ENCODE peak calls at places on chromosomes 16 and 17, in eight cellular contexts. I, H, Z, L, P, V, U and Q are unnamed samples.
A peak's percentile ranks its signal among the peaks of the same experiment; 100 is the strongest.

GRCh38 chr17:20919990-20920812 is 122.6 kb downstream of the USP22 start:
- DNase-seq in I (no peak), L (no peak), U (no peak), Z (no peak), P (no peak), V (no peak), H (no peak), Q (no peak)

GRCh38 chr17:2158011-2158410 is 103.1 kb downstream of the HIC1 start:
- DNase-seq in I (no peak), L (peak; percentile 97), Z (no peak), V (no peak), U (peak; percentile 84), H (peak; percentile 88), P (peak; percentile 87), Q (no peak)

GRCh38 chr16:87584271-87584670 is 18.0 kb upstream of the JPH3 start:
- DNase-seq in U (no peak), I (no peak), Z (no peak), L (peak; percentile 57), H (no peak), V (no peak), P (no peak), Q (no peak)

GRCh38 chr17:80676096-80676466 is 131.4 kb downstream of the RPTOR start:
- DNase-seq in H (no peak), P (no peak), V (no peak), L (no peak), I (no peak), U (no peak), Z (no peak), Q (no peak)

GRCh38 chr17:75864448-75864871 is 9.3 kb upstream of the WBP2 start:
- DNase-seq in L (peak; percentile 88), H (peak; percentile 81), P (peak; percentile 79), V (peak; percentile 70), Z (peak; percentile 67), I (no peak), U (no peak), Q (no peak)

GRCh38 chr16:68538880-68539701 is at the start of gene ZFP90:
- DNase-seq in P (peak; percentile 57), H (peak; percentile 91), Z (peak; percentile 89), U (peak; percentile 62), I (peak; percentile 80), L (peak; percentile 83), V (peak; percentile 91), Q (peak; percentile 98)

GRCh38 chr16:70770291-70770967 is 30.5 kb downstream of the VAC14 start:
- DNase-seq in H (peak; percentile 38), U (no peak), Z (no peak), V (no peak), L (no peak), P (no peak), I (no peak), Q (no peak)

GRCh38 chr17:1164935-1165556 is 14.7 kb downstream of the ABR start:
- DNase-seq in L (no peak), V (no peak), H (no peak), U (no peak), I (no peak), Z (no peak), P (no peak), Q (no peak)

GRCh38 chr16:88913870-88914269 is 47.4 kb upstream of the PABPN1L start:
- DNase-seq in V (no peak), U (no peak), H (no peak), I (no peak), L (no peak), P (no peak), Z (no peak), Q (no peak)

GRCh38 chr17:79979201-79979840 is 56.4 kb downstream of the TBC1D16 start:
- DNase-seq in L (no peak), V (peak; percentile 41), Z (no peak), H (no peak), P (no peak), I (no peak), U (no peak), Q (no peak)

GRCh38 chr16:31072540-31073072 is 1.4 kb downstream of the ZNF668 start:
- DNase-seq in P (peak; percentile 41), V (no peak), I (peak; percentile 14), H (peak; percentile 63), U (peak; percentile 41), L (peak; percentile 71), Z (no peak), Q (no peak)

GRCh38 chr16:89376812-89377445 is 113.4 kb downstream of the ANKRD11 start:
- DNase-seq in U (no peak), V (no peak), H (no peak), L (no peak), Z (no peak), I (no peak), P (no peak), Q (no peak)

GRCh38 chr17:2996208-2996855 is 67.1 kb downstream of the OR1D5 start:
- DNase-seq in U (no peak), H (no peak), P (no peak), I (no peak), L (peak; percentile 55), V (no peak), Z (no peak), Q (peak; percentile 15)

GRCh38 chr17:11467639-11468038 is 130.6 kb upstream of the DNAH9 start:
- DNase-seq in I (no peak), Z (no peak), P (no peak), U (no peak), V (no peak), L (no peak), H (no peak), Q (peak; percentile 44)

GRCh38 chr17:75502746-75503329 is 12.5 kb downstream of the CASKIN2 start:
- DNase-seq in U (no peak), Z (no peak), I (no peak), H (no peak), L (no peak), V (no peak), P (no peak), Q (peak; percentile 83)

GRCh38 chr16:11916524-11917285 is 949 bp upstream of the GSPT1 start:
- DNase-seq in V (no peak), L (peak; percentile 50), P (peak; percentile 90), Z (peak; percentile 66), H (no peak), I (no peak), U (peak; percentile 8), Q (peak; percentile 47)

GRCh38 chr17:3777366-3777765 is 23.6 kb downstream of the ITGAE start:
- DNase-seq in I (no peak), P (no peak), V (no peak), L (no peak), U (no peak), H (no peak), Z (no peak), Q (no peak)

GRCh38 chr16:19722269-19722952 is 4.3 kb downstream of the IQCK start:
- DNase-seq in V (no peak), I (no peak), U (no peak), P (no peak), H (no peak), Z (no peak), L (no peak), Q (no peak)

GRCh38 chr16:16884451-16884850 is 505.5 kb downstream of the NPIPA7 start:
- DNase-seq in V (no peak), Z (no peak), I (no peak), P (no peak), H (no peak), U (no peak), L (no peak), Q (no peak)

GRCh38 chr17:28033972-28034714 is 8.3 kb upstream of the NLK start:
- DNase-seq in Z (no peak), V (no peak), H (no peak), L (peak; percentile 97), U (peak; percentile 39), P (peak; percentile 88), I (no peak), Q (no peak)

GRCh38 chr16:168424-168823 is 2.6 kb downstream of the HBM start:
- DNase-seq in V (no peak), L (no peak), Z (no peak), I (no peak), P (no peak), U (no peak), H (no peak), Q (no peak)

GRCh38 chr16:51994597-51994996 is 552.3 kb downstream of the TOX3 start:
- DNase-seq in U (peak; percentile 96), I (no peak), H (no peak), Z (peak; percentile 71), V (no peak), P (peak; percentile 100), L (peak; percentile 12), Q (no peak)

GRCh38 chr16:77009453-77009852 is 181.5 kb upstream of the MON1B start:
- DNase-seq in L (no peak), V (no peak), I (no peak), Z (no peak), P (no peak), H (no peak), U (no peak), Q (no peak)

GRCh38 chr16:68367891-68368601 is 57.2 kb downstream of the PRMT7 start:
- DNase-seq in L (no peak), H (no peak), I (no peak), P (no peak), U (no peak), Z (no peak), V (no peak), Q (peak; percentile 45)

GRCh38 chr17:80279895-80280294 is 19.2 kb downstream of the RNF213 start:
- DNase-seq in V (peak; percentile 78), P (peak; percentile 26), U (peak; percentile 80), L (peak; percentile 89), H (no peak), Z (no peak), I (no peak), Q (peak; percentile 62)

GRCh38 chr17:78304549-78305037 is 55.3 kb downstream of the SOCS3 start:
- DNase-seq in I (no peak), L (no peak), P (no peak), Z (no peak), V (no peak), U (no peak), H (no peak), Q (peak; percentile 65)

GRCh38 chr16:72722552-72722951 is 325.4 kb downstream of the ZFHX3 start:
- DNase-seq in H (no peak), V (no peak), Z (no peak), I (no peak), U (no peak), P (no peak), L (no peak), Q (no peak)

GRCh38 chr17:71163121-71163812 is 957.6 kb upstream of the SOX9 start:
- DNase-seq in H (no peak), U (no peak), L (no peak), Z (peak; percentile 38), P (peak; percentile 15), V (no peak), I (no peak), Q (no peak)

GRCh38 chr17:16969931-16970906 is 1.7 kb downstream of the TNFRSF13B start:
- DNase-seq in I (no peak), U (no peak), Z (no peak), H (no peak), L (no peak), P (no peak), V (no peak), Q (no peak)

GRCh38 chr16:74026373-74027281 is 270.0 kb upstream of the PSMD7 start:
- DNase-seq in U (no peak), L (no peak), I (no peak), Z (peak; percentile 24), H (no peak), P (no peak), V (no peak), Q (no peak)

GRCh38 chr16:78659668-78660217 is 560.3 kb downstream of the WWOX start:
- DNase-seq in V (no peak), Z (no peak), P (no peak), I (no peak), H (no peak), L (no peak), U (no peak), Q (no peak)

GRCh38 chr17:43740541-43740940 is 18.1 kb downstream of the SOST start:
- DNase-seq in Z (no peak), P (peak; percentile 55), I (no peak), L (peak; percentile 77), V (no peak), U (peak; percentile 43), H (no peak), Q (no peak)

GRCh38 chr16:70705056-70705455 is 19.2 kb upstream of the MTSS2 start:
- DNase-seq in L (no peak), P (no peak), H (no peak), Z (no peak), U (no peak), V (no peak), I (no peak), Q (no peak)

GRCh38 chr16:57707331-57707730 is 12.7 kb downstream of the DRC7 start:
- DNase-seq in L (no peak), H (no peak), P (no peak), Z (no peak), U (no peak), V (no peak), I (no peak), Q (no peak)